ENCODE peak calls at places on chromosomes 2 and 18, in seven cellular contexts. Z, V, F, P, Y, A and G are unnamed samples.

GRCh38 chr2:158539176-158539895 is 82.6 kb downstream of the PKP4 start:
- DNase-seq in P (no peak), V (peak; percentile 85), Y (no peak), A (no peak), F (no peak), Z (no peak), G (peak; percentile 17)

GRCh38 chr2:64727013-64727767 is 73.5 kb upstream of the SERTAD2 start:
- DNase-seq in A (no peak), P (no peak), Z (no peak), F (no peak), V (no peak), Y (peak; percentile 87), G (no peak)

GRCh38 chr2:160214461-160215055 is 14.5 kb upstream of the ITGB6 start:
- DNase-seq in P (peak; percentile 54), F (no peak), Z (no peak), Y (no peak), A (peak; percentile 55), V (peak; percentile 97), G (no peak)

GRCh38 chr2:100247256-100248043 is 74.9 kb downstream of the LONRF2 start:
- DNase-seq in Z (no peak), A (no peak), F (no peak), Y (peak; percentile 85), V (no peak), P (no peak), G (no peak)

GRCh38 chr2:225756198-225756597 is 356.7 kb downstream of the NYAP2 start:
- DNase-seq in P (no peak), Y (no peak), V (peak; percentile 70), F (no peak), Z (no peak), A (no peak), G (no peak)

GRCh38 chr2:170488807-170489206 is 226.3 kb upstream of the SP5 start:
- DNase-seq in P (no peak), Z (no peak), V (no peak), A (no peak), F (no peak), Y (no peak), G (no peak)

GRCh38 chr2:120914839-120915521 is 179.3 kb downstream of the GLI2 start:
- DNase-seq in F (peak; percentile 81), P (peak; percentile 88), V (peak; percentile 95), Y (no peak), Z (no peak), A (peak; percentile 90), G (peak; percentile 80)

GRCh38 chr2:83368916-83369315 is 1090.2 kb downstream of the SUCLG1 start:
- DNase-seq in A (no peak), F (no peak), Y (no peak), V (peak; percentile 29), Z (no peak), P (no peak), G (peak; percentile 19)

GRCh38 chr2:111522231-111522768 is 361.7 kb downstream of the ANAPC1 start:
- DNase-seq in Y (no peak), F (no peak), V (peak; percentile 25), Z (no peak), P (no peak), A (no peak), G (no peak)

GRCh38 chr2:2843969-2844548 is 513.0 kb upstream of the MYT1L start:
- DNase-seq in F (no peak), Z (peak; percentile 58), A (no peak), Y (peak; percentile 14), V (no peak), P (no peak), G (no peak)

GRCh38 chr2:224946911-224947310 is 95.4 kb downstream of the DOCK10 start:
- DNase-seq in Z (no peak), Y (peak; percentile 77), V (peak; percentile 89), A (no peak), F (no peak), P (no peak), G (peak; percentile 51)

GRCh38 chr2:19664651-19665050 is 237.1 kb downstream of the TTC32 start:
- DNase-seq in V (peak; percentile 73), A (no peak), Z (no peak), Y (no peak), P (no peak), F (no peak), G (no peak)

GRCh38 chr2:119491776-119492525 is 32.3 kb downstream of the SCTR start:
- DNase-seq in Y (no peak), V (peak; percentile 95), P (no peak), Z (peak; percentile 76), A (no peak), F (no peak), G (peak; percentile 44)

GRCh38 chr2:72027426-72028161 is 120.1 kb downstream of the CYP26B1 start:
- DNase-seq in P (no peak), A (no peak), Z (no peak), F (peak; percentile 15), Y (no peak), V (peak; percentile 59), G (no peak)

GRCh38 chr18:78991446-78991845 is 11.8 kb downstream of the SALL3 start:
- DNase-seq in P (no peak), A (no peak), F (no peak), V (no peak), Y (no peak), Z (no peak), G (no peak)

GRCh38 chr18:78994000-78994399 is 14.4 kb downstream of the SALL3 start:
- DNase-seq in Y (no peak), V (no peak), P (no peak), A (no peak), F (no peak), Z (no peak), G (no peak)

GRCh38 chr18:78994531-78994930 is 14.9 kb downstream of the SALL3 start:
- DNase-seq in F (no peak), Y (no peak), Z (no peak), A (no peak), P (no peak), V (no peak), G (no peak)

GRCh38 chr18:78993014-78993926 is 13.7 kb downstream of the SALL3 start:
- DNase-seq in Z (peak; percentile 44), F (no peak), Y (no peak), P (no peak), V (no peak), A (no peak), G (no peak)

DNA sequence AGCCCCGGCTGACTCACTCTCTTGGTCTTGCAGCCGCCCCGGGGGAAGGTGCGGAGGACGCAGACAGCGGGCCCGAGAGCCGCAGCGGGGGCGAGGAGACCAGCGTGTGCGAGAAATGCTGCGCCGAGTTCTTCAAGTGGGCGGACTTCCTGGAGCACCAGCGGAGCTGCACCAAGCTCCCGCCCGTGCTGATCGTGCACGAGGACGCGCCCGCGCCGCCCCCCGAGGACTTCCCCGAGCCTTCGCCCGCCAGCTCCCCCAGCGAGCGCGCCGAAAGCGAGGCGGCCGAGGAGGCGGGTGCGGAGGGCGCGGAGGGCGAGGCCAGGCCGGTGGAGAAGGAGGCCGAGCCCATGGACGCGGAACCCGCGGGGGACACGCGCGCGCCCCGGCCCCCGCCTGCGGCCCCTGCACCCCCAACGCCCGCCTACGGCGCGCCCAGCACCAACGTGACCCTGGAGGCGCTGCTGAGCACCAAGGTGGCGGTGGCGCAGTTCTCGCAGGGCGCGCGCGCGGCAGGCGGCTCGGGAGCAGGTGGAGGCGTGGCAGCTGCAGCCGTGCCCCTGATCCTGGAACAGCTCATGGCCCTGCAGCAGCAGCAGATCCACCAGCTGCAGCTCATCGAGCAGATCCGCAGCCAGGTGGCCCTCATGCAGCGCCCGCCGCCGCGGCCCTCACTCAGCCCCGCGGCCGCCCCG is 12.6 kb downstream of the SALL3 start:
- DNase-seq in A (no peak), Y (no peak), V (no peak), F (no peak), Z (peak; percentile 55), P (no peak), G (no peak)
- H3K4me3 ChIP-seq in A (no peak overlapping the region), Y (no peak overlapping the region), V (no peak overlapping the region), F (no peak overlapping the region), Z (peak overlapping the region; percentile 55), P (no peak overlapping the region), G (no peak overlapping the region)

DNA sequence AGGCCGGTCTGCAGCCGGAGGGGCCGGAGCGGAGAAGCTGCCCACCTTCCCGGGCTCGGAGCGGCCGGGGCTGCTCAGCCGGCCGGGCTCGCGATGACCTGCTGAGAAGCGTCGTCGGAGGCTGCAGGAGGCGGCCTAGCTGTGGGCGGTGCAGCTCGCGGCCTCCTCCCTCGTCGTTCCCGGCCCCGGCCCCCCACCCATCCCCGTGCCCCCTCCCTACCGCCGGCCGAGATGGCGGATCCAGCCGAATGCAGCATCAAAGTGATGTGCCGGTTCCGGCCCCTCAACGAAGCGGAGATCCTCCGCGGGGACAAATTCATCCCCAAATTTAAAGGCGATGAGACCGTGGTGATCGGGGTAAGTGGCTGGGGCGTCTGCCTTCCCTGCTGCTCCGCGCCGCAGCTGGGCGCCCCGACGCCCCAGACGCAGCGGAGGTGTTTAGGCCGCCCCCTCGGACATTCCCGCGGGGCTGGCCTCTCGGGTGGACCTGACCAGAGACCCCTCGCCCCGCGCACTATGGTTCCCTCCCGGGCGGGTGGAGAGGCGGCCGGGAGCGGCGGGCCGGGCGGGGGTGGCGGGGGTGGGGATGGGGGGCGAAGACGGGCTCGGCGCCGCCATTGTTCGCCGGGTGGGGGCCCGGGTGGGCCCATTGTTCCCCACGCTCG is 492 bp downstream of the KIF5C start:
- DNase-seq in P (peak; percentile 57), Z (peak; percentile 44), F (no peak), A (no peak), Y (no peak), V (no peak), G (no peak)
- H3K4me3 ChIP-seq in P (peak overlapping the region; percentile 54), Z (peak overlapping the region; percentile 92), F (peak overlapping the region; percentile 51), A (peak overlapping the region; percentile 50), Y (peak overlapping the region; percentile 57), V (no peak overlapping the region), G (peak overlapping the region; percentile 43)

DNA sequence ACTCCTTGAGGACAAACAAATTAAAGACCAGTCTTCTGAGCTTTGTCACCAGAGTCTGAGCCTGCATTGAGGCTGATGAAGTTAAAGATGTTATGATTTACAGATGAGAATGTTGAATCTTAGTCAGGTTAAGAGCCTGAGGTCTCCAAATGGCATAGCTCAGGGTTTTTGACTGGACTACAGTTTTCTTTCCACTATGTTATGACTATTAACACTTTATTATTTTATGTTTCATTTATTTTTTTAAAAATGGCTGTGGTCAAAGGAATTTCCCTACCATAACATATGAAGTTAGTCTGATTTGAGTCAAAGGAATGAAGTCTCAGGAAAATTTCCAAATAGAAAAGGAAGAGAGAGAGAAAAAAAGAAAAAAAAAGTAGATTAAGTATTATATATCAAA is 39.7 kb upstream of the CWC22 start:
- DNase-seq in A (no peak), V (peak; percentile 63), F (no peak), Y (no peak), P (no peak), Z (no peak), G (peak; percentile 17)
- H3K4me3 ChIP-seq in A (no peak overlapping the region), V (no peak overlapping the region), F (no peak overlapping the region), Y (no peak overlapping the region), P (no peak overlapping the region), Z (no peak overlapping the region), G (no peak overlapping the region)

DNA sequence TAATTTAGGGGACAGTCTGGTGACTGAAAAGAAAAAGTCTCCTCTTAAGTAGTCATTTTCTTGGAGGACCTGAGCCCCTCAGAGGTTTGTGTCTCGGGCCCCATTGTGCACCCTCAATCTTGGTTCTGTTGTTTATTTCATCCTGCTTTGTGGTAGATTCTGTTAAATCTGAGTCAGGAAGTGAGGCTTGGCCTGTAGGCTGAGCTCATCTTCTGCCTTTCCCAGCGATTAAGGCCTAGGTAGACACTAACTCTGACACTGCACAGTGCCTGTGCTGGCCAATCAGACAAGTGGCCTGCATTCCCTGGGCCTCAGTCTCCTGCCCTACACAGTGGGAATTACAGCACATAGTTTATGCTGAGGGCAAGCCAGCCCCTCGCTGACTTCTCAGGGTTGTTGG is 80.2 kb downstream of the CTIF start:
- DNase-seq in F (no peak), Z (no peak), P (no peak), Y (no peak), A (no peak), V (no peak), G (no peak)
- H3K4me3 ChIP-seq in F (no peak overlapping the region), Z (no peak overlapping the region), P (no peak overlapping the region), Y (no peak overlapping the region), A (no peak overlapping the region), V (no peak overlapping the region), G (no peak overlapping the region)

GRCh38 chr2:161417428-161418274 is 1.6 kb downstream of the TBR1 start:
- DNase-seq in P (no peak), F (no peak), Z (no peak), Y (no peak), V (no peak), A (no peak), G (no peak)
- H3K4me3 ChIP-seq in P (no peak overlapping the region), F (no peak overlapping the region), Z (peak overlapping the region; percentile 63), Y (no peak overlapping the region), V (no peak overlapping the region), A (no peak overlapping the region), G (no peak overlapping the region)